ENCODE peak calls at places on chromosome 20, in seven cellular contexts. U, X, F, I, G, M and E are unnamed samples.

GRCh38 chr20:23449400-23449799 is 3.3 kb downstream of the CST11 start:
- DNase-seq in U (no peak), X (no peak), F (no peak), I (no peak), G (no peak), M (no peak), E (no peak)

GRCh38 chr20:2767768-2768631 is 32.4 kb downstream of the CPXM1 start:
- DNase-seq in U (peak; percentile 84), X (peak; percentile 74), F (no peak), I (peak; percentile 82), G (peak; percentile 90), M (no peak), E (no peak)

GRCh38 chr20:20837574-20838021 is 125.2 kb upstream of the RALGAPA2 start:
- DNase-seq in U (peak; percentile 82), X (no peak), F (peak; percentile 56), I (peak; percentile 54), G (peak; percentile 53), M (no peak), E (no peak)

GRCh38 chr20:24995741-24996448 is 3.3 kb upstream of the APMAP start:
- DNase-seq in U (no peak), X (peak; percentile 50), F (peak; percentile 86), I (no peak), G (peak; percentile 35), M (no peak), E (no peak)

GRCh38 chr20:63758152-63758551 is 18.6 kb downstream of the SLC2A4RG start:
- DNase-seq in U (no peak), X (no peak), F (no peak), I (no peak), G (no peak), M (no peak), E (no peak)

GRCh38 chr20:15867899-15868298 is 705.3 kb downstream of the KIF16B start:
- DNase-seq in U (no peak), X (no peak), F (no peak), I (no peak), G (no peak), M (no peak), E (no peak)

GRCh38 chr20:17595846-17596245 is 26.0 kb downstream of the DSTN start:
- DNase-seq in U (no peak), X (no peak), F (no peak), I (no peak), G (no peak), M (no peak), E (no peak)

GRCh38 chr20:9061434-9061833 is 7.5 kb upstream of the PLCB4 start:
- DNase-seq in U (no peak), X (no peak), F (no peak), I (no peak), G (no peak), M (no peak), E (no peak)

GRCh38 chr20:32343438-32343837 is 14.7 kb upstream of the ASXL1 start:
- DNase-seq in U (peak; percentile 33), X (no peak), F (no peak), I (peak; percentile 74), G (no peak), M (no peak), E (no peak)

GRCh38 chr20:21118782-21119181 is 7.1 kb upstream of the KIZ start:
- DNase-seq in U (no peak), X (no peak), F (no peak), I (no peak), G (no peak), M (no peak), E (no peak)

GRCh38 chr20:32040142-32040953 is 11.7 kb upstream of the HCK start:
- DNase-seq in U (no peak), X (no peak), F (no peak), I (peak; percentile 73), G (no peak), M (no peak), E (no peak)

GRCh38 chr20:45969712-45970634 is 2.0 kb downstream of the ZNF335 start:
- DNase-seq in U (peak; percentile 74), X (peak; percentile 75), F (peak; percentile 27), I (peak; percentile 77), G (peak; percentile 44), M (no peak), E (peak; percentile 40)

GRCh38 chr20:9290331-9290730 is 221.4 kb downstream of the PLCB4 start:
- DNase-seq in U (no peak), X (no peak), F (no peak), I (no peak), G (no peak), M (no peak), E (no peak)

GRCh38 chr20:55500130-55500529 is 505.2 kb downstream of the CBLN4 start:
- DNase-seq in U (no peak), X (no peak), F (no peak), I (no peak), G (no peak), M (no peak), E (no peak)

GRCh38 chr20:58127731-58128130 is 100.7 kb downstream of the ANKRD60 start:
- DNase-seq in U (peak; percentile 80), X (no peak), F (no peak), I (peak; percentile 99), G (peak; percentile 41), M (peak; percentile 92), E (no peak)

GRCh38 chr20:25669826-25670422 is 26.7 kb downstream of the ZNF337 start:
- DNase-seq in U (peak; percentile 82), X (no peak), F (no peak), I (peak; percentile 70), G (no peak), M (no peak), E (no peak)

GRCh38 chr20:24379116-24379927 is 90.1 kb upstream of the SYNDIG1 start:
- DNase-seq in U (peak; percentile 72), X (peak; percentile 94), F (no peak), I (peak; percentile 6), G (no peak), M (peak; percentile 52), E (no peak)

GRCh38 chr20:4898282-4898681 is 103.0 kb downstream of the SLC23A2 start:
- DNase-seq in U (peak; percentile 86), X (peak; percentile 90), F (no peak), I (peak; percentile 91), G (no peak), M (no peak), E (no peak)

GRCh38 chr20:33009214-33010132 is 2.0 kb downstream of the BPIFB2 start:
- DNase-seq in U (no peak), X (peak; percentile 71), F (no peak), I (no peak), G (no peak), M (no peak), E (no peak)

GRCh38 chr20:58131111-58131510 is 97.3 kb downstream of the ANKRD60 start:
- DNase-seq in U (peak; percentile 49), X (no peak), F (no peak), I (no peak), G (peak; percentile 29), M (no peak), E (no peak)

GRCh38 chr20:56829788-56830385 is 200.8 kb downstream of the TFAP2C start:
- DNase-seq in U (no peak), X (no peak), F (no peak), I (no peak), G (no peak), M (no peak), E (no peak)

GRCh38 chr20:16098890-16099639 is 474.2 kb downstream of the KIF16B start:
- DNase-seq in U (no peak), X (no peak), F (no peak), I (no peak), G (no peak), M (no peak), E (no peak)

GRCh38 chr20:48658198-48658476 is 169.7 kb downstream of the PREX1 start:
- DNase-seq in U (no peak), X (no peak), F (no peak), I (no peak), G (no peak), M (no peak), E (no peak)

GRCh38 chr20:8457978-8458377 is 325.9 kb downstream of the PLCB1 start:
- DNase-seq in U (no peak), X (no peak), F (no peak), I (no peak), G (no peak), M (no peak), E (peak; percentile 76)

GRCh38 chr20:9839626-9840025 is 750 bp upstream of the PAK5 start:
- DNase-seq in U (no peak), X (no peak), F (peak; percentile 31), I (no peak), G (no peak), M (no peak), E (no peak)

GRCh38 chr20:59733326-59733725 is 129.0 kb downstream of the PHACTR3 start:
- DNase-seq in U (no peak), X (peak; percentile 10), F (no peak), I (no peak), G (no peak), M (no peak), E (no peak)

GRCh38 chr20:43755390-43755789 is 28.6 kb upstream of the GTSF1L start:
- DNase-seq in U (peak; percentile 74), X (no peak), F (no peak), I (no peak), G (no peak), M (no peak), E (no peak)

GRCh38 chr20:10949930-10950783 is 276.4 kb upstream of the JAG1 start:
- DNase-seq in U (no peak), X (no peak), F (no peak), I (no peak), G (no peak), M (no peak), E (no peak)